ENCODE peak calls at places on chromosomes 11 and 22, in ten cellular contexts. F is H4, S is GM23248, P is DMS153, Z is neuronal stem cell, B is adrenal gland, O is COR-L47, W is NCI-H524, G is endothelial cell of umbilical vein, Y is tibial nerve. X is an unnamed sample.

GRCh38 chr11:1640076-1640946 is 10.7 kb downstream of the KRTAP5-5 start:
- DNase-seq in F (peak; percentile 41), S (peak; percentile 60), P (peak; percentile 95), Z (peak; percentile 48), B (no peak), O (peak; percentile 75), W (peak; percentile 54), G (no peak), Y (no peak), X (peak; percentile 15)

GRCh38 chr22:37079668-37080171 is 28.2 kb downstream of the KCTD17 start:
- DNase-seq in F (no peak), S (peak; percentile 59), P (no peak), Z (no peak), B (no peak), O (no peak), W (no peak), G (peak; percentile 55), Y (no peak), X (peak; percentile 27)

GRCh38 chr11:12232819-12233601 is 122.6 kb downstream of the MICAL2 start:
- DNase-seq in F (no peak), S (peak; percentile 95), P (no peak), Z (no peak), B (no peak), O (no peak), W (no peak), G (peak; percentile 79), Y (no peak), X (peak; percentile 94)

GRCh38 chr11:73235236-73235786 is 17.2 kb downstream of the P2RY2 start:
- DNase-seq in F (no peak), S (no peak), P (no peak), Z (no peak), B (no peak), O (no peak), W (no peak), G (no peak), Y (no peak), X (no peak)

GRCh38 chr22:23534201-23534850 is 45.8 kb downstream of the IGLL1 start:
- DNase-seq in F (no peak), S (no peak), P (no peak), Z (no peak), B (peak; percentile 43), O (no peak), W (no peak), G (no peak), Y (no peak), X (no peak)

GRCh38 chr22:48945621-48946458 is 881.8 kb downstream of the BRD1 start:
- DNase-seq in F (no peak), S (no peak), P (no peak), Z (no peak), B (no peak), O (no peak), W (no peak), G (no peak), Y (no peak), X (no peak)

GRCh38 chr11:64600281-64600992 is 9.4 kb downstream of the SLC22A12 start:
- DNase-seq in F (no peak), S (no peak), P (no peak), Z (no peak), B (no peak), O (no peak), W (no peak), G (no peak), Y (no peak), X (no peak)

GRCh38 chr11:71963468-71963867 is 34.6 kb downstream of the RNF121 start:
- DNase-seq in F (no peak), S (no peak), P (no peak), Z (no peak), B (no peak), O (no peak), W (no peak), G (no peak), Y (no peak), X (no peak)

GRCh38 chr22:23363683-23364082 is 183.4 kb downstream of the BCR start:
- DNase-seq in F (no peak), S (no peak), P (no peak), Z (no peak), B (no peak), O (no peak), W (no peak), G (no peak), Y (no peak), X (no peak)

GRCh38 chr11:27910186-27910941 is 197.6 kb downstream of the KIF18A start:
- DNase-seq in F (peak; percentile 46), S (peak; percentile 87), P (no peak), Z (no peak), B (no peak), O (no peak), W (no peak), G (peak; percentile 29), Y (no peak), X (no peak)

GRCh38 chr11:45777127-45777969 is 27.6 kb upstream of the SLC35C1 start:
- DNase-seq in F (no peak), S (peak; percentile 55), P (no peak), Z (no peak), B (no peak), O (no peak), W (no peak), G (no peak), Y (no peak), X (peak; percentile 70)

GRCh38 chr22:45376703-45377102 is 36.7 kb downstream of the SMC1B start:
- DNase-seq in F (no peak), S (no peak), P (no peak), Z (no peak), B (no peak), O (no peak), W (no peak), G (peak; percentile 48), Y (peak; percentile 48), X (peak; percentile 38)

GRCh38 chr22:30890689-30891442 is 77.7 kb downstream of the MORC2 start:
- DNase-seq in F (peak; percentile 13), S (peak; percentile 59), P (no peak), Z (peak; percentile 26), B (no peak), O (peak; percentile 26), W (peak; percentile 8), G (peak; percentile 19), Y (no peak), X (peak; percentile 30)

GRCh38 chr11:57791321-57792059 is 29.9 kb downstream of the CTNND1 start:
- DNase-seq in F (no peak), S (no peak), P (no peak), Z (no peak), B (no peak), O (no peak), W (no peak), G (no peak), Y (no peak), X (no peak)

GRCh38 chr22:33969052-33969451 is 48.8 kb upstream of the LARGE1 start:
- DNase-seq in F (peak; percentile 36), S (no peak), P (no peak), Z (no peak), B (no peak), O (no peak), W (no peak), G (no peak), Y (no peak), X (no peak)

GRCh38 chr11:68424981-68425865 is 35.3 kb upstream of the PPP6R3 start:
- DNase-seq in F (no peak), S (no peak), P (no peak), Z (no peak), B (no peak), O (no peak), W (no peak), G (no peak), Y (no peak), X (no peak)

GRCh38 chr11:232783-233565 is 3.2 kb downstream of the SIRT3 start:
- DNase-seq in F (no peak), S (no peak), P (no peak), Z (no peak), B (no peak), O (no peak), W (no peak), G (no peak), Y (no peak), X (no peak)

GRCh38 chr11:41306435-41306834 is 153.0 kb downstream of the LRRC4C start:
- DNase-seq in F (no peak), S (no peak), P (no peak), Z (no peak), B (no peak), O (no peak), W (no peak), G (no peak), Y (no peak), X (no peak)

GRCh38 chr22:35684270-35684700 is 33.4 kb upstream of the APOL5 start:
- DNase-seq in F (no peak), S (peak; percentile 78), P (peak; percentile 11), Z (peak; percentile 26), B (no peak), O (no peak), W (peak; percentile 74), G (peak; percentile 34), Y (peak; percentile 35), X (peak; percentile 54)

GRCh38 chr22:48644997-48645396 is 1182.7 kb downstream of the BRD1 start:
- DNase-seq in F (no peak), S (no peak), P (no peak), Z (no peak), B (no peak), O (no peak), W (no peak), G (no peak), Y (no peak), X (no peak)

GRCh38 chr22:45648320-45649070 is 23.1 kb upstream of the ATXN10 start:
- DNase-seq in F (no peak), S (no peak), P (no peak), Z (no peak), B (no peak), O (no peak), W (peak; percentile 57), G (no peak), Y (no peak), X (no peak)

GRCh38 chr11:101049123-101049522 is 80.5 kb downstream of the PGR start:
- DNase-seq in F (peak; percentile 54), S (no peak), P (no peak), Z (no peak), B (no peak), O (no peak), W (no peak), G (no peak), Y (no peak), X (no peak)

GRCh38 chr11:64747961-64748715 is 4.2 kb upstream of the RASGRP2 start:
- DNase-seq in F (no peak), S (peak; percentile 80), P (no peak), Z (no peak), B (no peak), O (no peak), W (no peak), G (no peak), Y (no peak), X (peak; percentile 70)

GRCh38 chr11:84514436-84514835 is 1112.7 kb downstream of the DLG2 start:
- DNase-seq in F (no peak), S (no peak), P (no peak), Z (no peak), B (no peak), O (no peak), W (no peak), G (no peak), Y (no peak), X (no peak)

GRCh38 chr22:37599161-37599560 is 9.5 kb upstream of the GGA1 start:
- DNase-seq in F (no peak), S (no peak), P (peak; percentile 7), Z (no peak), B (peak; percentile 82), O (no peak), W (no peak), G (no peak), Y (peak; percentile 38), X (no peak)

GRCh38 chr22:21981874-21982273 is 713 bp downstream of the TOP3B start:
- DNase-seq in F (no peak), S (peak; percentile 36), P (no peak), Z (no peak), B (no peak), O (no peak), W (no peak), G (no peak), Y (no peak), X (no peak)

GRCh38 chr11:57407010-57407409 is 16.6 kb upstream of the PRG2 start:
- DNase-seq in F (no peak), S (no peak), P (no peak), Z (no peak), B (no peak), O (no peak), W (no peak), G (no peak), Y (no peak), X (no peak)

GRCh38 chr11:65606876-65607613 is 7.0 kb downstream of the MAP3K11 start:
- DNase-seq in F (no peak), S (peak; percentile 98), P (peak; percentile 97), Z (peak; percentile 97), B (peak; percentile 96), O (no peak), W (no peak), G (peak; percentile 96), Y (peak; percentile 92), X (peak; percentile 95)